ENCODE peak calls at places on chromosomes 12 and 14, in ten cellular contexts. V, K, B, Z, D, E, U, X, T and I are unnamed samples.

GRCh38 chr12:2289525-2289924 is 236.7 kb downstream of the CACNA1C start:
- DNase-seq in V (no peak), K (no peak), B (peak), Z (no peak), D (no peak), E (no peak), U (no peak), X (no peak), T (no peak), I (no peak)

GRCh38 chr14:61889914-61890351 is 127.7 kb downstream of the SNAPC1 start:
- DNase-seq in V (no peak), K (no peak), B (no peak), Z (no peak), D (no peak), E (peak), U (no peak), X (no peak), T (no peak), I (no peak)

GRCh38 chr14:22650960-22651521 is 6.9 kb upstream of the OR6J1 start:
- DNase-seq in V (no peak), K (no peak), B (no peak), Z (no peak), D (no peak), E (no peak), U (no peak), X (no peak), T (no peak), I (no peak)

GRCh38 chr12:53173085-53173715 is 7.3 kb upstream of the ZNF740 start:
- DNase-seq in V (no peak), K (peak), B (no peak), Z (no peak), D (no peak), E (no peak), U (no peak), X (no peak), T (no peak), I (no peak)

GRCh38 chr14:70755655-70756054 is 53.7 kb downstream of the MAP3K9 start:
- DNase-seq in V (no peak), K (no peak), B (no peak), Z (no peak), D (no peak), E (no peak), U (no peak), X (no peak), T (no peak), I (no peak)

GRCh38 chr12:30694971-30695326 is 720 bp downstream of the IPO8 start:
- DNase-seq in V (peak), K (peak), B (no peak), Z (no peak), D (peak), E (peak), U (no peak), X (peak), T (peak), I (no peak)

GRCh38 chr12:53985358-53985899 is 483 bp downstream of the HOXC10 start:
- DNase-seq in V (no peak), K (no peak), B (no peak), Z (no peak), D (no peak), E (no peak), U (no peak), X (no peak), T (no peak), I (no peak)

GRCh38 chr12:32444895-32445294 is 45.5 kb downstream of the FGD4 start:
- DNase-seq in V (peak), K (no peak), B (no peak), Z (no peak), D (no peak), E (no peak), U (no peak), X (no peak), T (no peak), I (no peak)

GRCh38 chr12:62372134-62372533 is 94.5 kb upstream of the MON2 start:
- DNase-seq in V (no peak), K (no peak), B (no peak), Z (no peak), D (no peak), E (no peak), U (no peak), X (no peak), T (no peak), I (no peak)

GRCh38 chr12:25811656-25812126 is 146.8 kb upstream of the RASSF8 start:
- DNase-seq in V (no peak), K (no peak), B (no peak), Z (no peak), D (no peak), E (peak), U (no peak), X (no peak), T (no peak), I (no peak)

GRCh38 chr12:123364532-123365140 is at the start of gene SBNO1:
- DNase-seq in V (peak), K (peak), B (peak), Z (peak), D (peak), E (peak), U (peak), X (peak), T (peak), I (no peak)